ENCODE peak calls at places on chromosomes 6 and 20, in four cellular contexts. W is stimulated activated CD8-positive, alpha-beta memory T cell treated with anti-CD3 and anti-CD28 coated beads, Interleukin-7, amount 100 ng/mL, for 1 hour; Y is B cell; K is HEK293T. G is an unnamed sample.

GRCh38 chr6:84539122-84539856 is 225.1 kb downstream of the TBX18 start:
- DNase-seq in K (no peak), W (no peak), Y (no peak), G (no peak)

GRCh38 chr6:71967436-71967835 is 81.1 kb downstream of the RIMS1 start:
- DNase-seq in W (no peak), Y (no peak), K (no peak), G (no peak)

GRCh38 chr6:132147530-132148011 is 196.4 kb upstream of the CCN2 start:
- DNase-seq in Y (no peak), W (no peak), K (no peak), G (no peak)

GRCh38 chr20:61640171-61640570 is 388.1 kb downstream of the CDH4 start:
- DNase-seq in Y (no peak), K (no peak), W (no peak), G (no peak)

GRCh38 chr20:58392286-58392685 is 3.3 kb downstream of the VAPB start:
- DNase-seq in W (no peak), K (no peak), Y (no peak), G (no peak)

GRCh38 chr6:21587182-21587924 is 6.2 kb upstream of the SOX4 start:
- DNase-seq in Y (peak; percentile 52), K (peak; percentile 39), W (no peak), G (peak; percentile 82)

GRCh38 chr20:47800619-47801018 is 15.3 kb upstream of the SULF2 start:
- DNase-seq in W (no peak), K (no peak), Y (no peak), G (no peak)

GRCh38 chr6:166341464-166341863 is 881 bp downstream of the SFT2D1 start:
- DNase-seq in Y (no peak), W (no peak), K (no peak), G (no peak)

GRCh38 chr6:31202259-31203166 is 32.0 kb upstream of the POU5F1 start:
- DNase-seq in Y (no peak), W (no peak), K (no peak), G (no peak)

GRCh38 chr6:144931172-144932035 is 646.3 kb downstream of the UTRN start:
- DNase-seq in K (peak; percentile 30), W (no peak), Y (no peak), G (peak; percentile 7)

GRCh38 chr6:133888931-133889556 is at the start of gene TCF21:
- DNase-seq in Y (peak; percentile 28), K (no peak), W (no peak), G (no peak)

GRCh38 chr6:153003294-153003645 is 761 bp upstream of the MTRF1L start:
- DNase-seq in Y (no peak), K (no peak), W (no peak), G (no peak)

G was measured in cerebellar cortex.